ENCODE peak calls at places on chromosomes 6 and 20, in seven cellular contexts. F is mesendoderm, Z is neuronal stem cell, E is trophoblast cell, X is IMR-90, G is mesenchymal stem cell, R is H1. Y is an unnamed sample. For H3K79me1, the result is how much of the 10 kb centered on the place peaks cover.

GRCh38 chr6:158383057-158383456 is 70.8 kb downstream of the TULP4 start:
- DNase-seq in F (no peak), Z (no peak), E (no peak), X (no peak), G (no peak), R (no peak), Y (no peak)

GRCh38 chr6:167113935-167114910 is 8.7 kb upstream of the CCR6 start:
- DNase-seq in F (no peak), Z (no peak), E (no peak), X (no peak), G (no peak), R (no peak), Y (no peak)

GRCh38 chr20:25211273-25211672 is 15.8 kb downstream of the ENTPD6 start:
- DNase-seq in F (no peak), Z (no peak), E (no peak), X (no peak), G (no peak), R (no peak), Y (no peak)

GRCh38 chr20:9514461-9515210 is at the start of gene LAMP5:
- DNase-seq in F (peak), Z (peak), E (no peak), X (peak), G (peak), R (no peak), Y (peak)

GRCh38 chr6:170236131-170236851 is 54.6 kb downstream of the DLL1 start:
- DNase-seq in F (no peak), Z (no peak), E (no peak), X (no peak), G (no peak), R (no peak), Y (no peak)

GRCh38 chr20:48298851-48299484 is 513.7 kb upstream of the SULF2 start:
- DNase-seq in F (peak), Z (no peak), E (no peak), X (peak), G (peak), R (no peak), Y (no peak)

GRCh38 chr20:1824834-1825233 is 70.4 kb upstream of the SIRPA start:
- DNase-seq in F (peak), Z (no peak), E (no peak), X (no peak), G (no peak), R (no peak), Y (no peak)

GRCh38 chr6:118632359-118632758 is 19.0 kb downstream of the CEP85L start:
- DNase-seq in F (no peak), Z (no peak), E (no peak), X (no peak), G (no peak), R (no peak), Y (no peak)

GRCh38 chr6:89895273-89895874 is 1.1 kb downstream of the GJA10 start:
- DNase-seq in F (peak), Z (peak), E (peak), X (peak), G (peak), R (no peak), Y (peak)

GRCh38 chr6:90131614-90132423 is 164.8 kb downstream of the BACH2 start:
- DNase-seq in F (no peak), Z (no peak), E (peak), X (peak), G (peak), R (no peak), Y (no peak)

GRCh38 chr20:461254-462198 is 807 bp downstream of the TBC1D20 start:
- DNase-seq in F (peak), Z (peak), E (peak), X (peak), G (peak), R (no peak), Y (peak)

GRCh38 chr6:154425034-154425433 is 68.4 kb upstream of the IPCEF1 start:
- DNase-seq in F (no peak), Z (no peak), E (peak), X (no peak), G (no peak), R (no peak), Y (no peak)

GRCh38 chr6:22828179-22829062 is 259.1 kb downstream of the HDGFL1 start:
- DNase-seq in F (peak), Z (peak), E (peak), X (peak), G (peak), R (no peak), Y (peak)

GRCh38 chr6:115972679-115973078 is 88.0 kb downstream of the FRK start:
- DNase-seq in F (no peak), Z (no peak), E (no peak), X (no peak), G (no peak), R (no peak), Y (no peak)

GRCh38 chr6:93787841-93788240 is 368.5 kb upstream of the EPHA7 start:
- DNase-seq in F (peak), Z (no peak), E (no peak), X (no peak), G (peak), R (no peak), Y (no peak)

GRCh38 chr6:70663881-70664466 is 3.7 kb upstream of the SMAP1 start:
- DNase-seq in F (no peak), Z (no peak), E (no peak), X (no peak), G (no peak), R (no peak), Y (no peak)

GRCh38 chr20:58447733-58448391 is 58.8 kb downstream of the VAPB start:
- DNase-seq in F (peak), Z (peak), E (peak), X (peak), G (peak), R (no peak), Y (peak)

GRCh38 chr20:12835999-12836398 is 172.8 kb upstream of the SPTLC3 start:
- DNase-seq in F (peak), Z (no peak), E (peak), X (no peak), G (peak), R (peak), Y (no peak)

GRCh38 chr6:34791842-34792604 is at the start of gene BLTP3A:
- DNase-seq in F (peak), Z (peak), E (peak), X (peak), G (peak), R (peak), Y (peak)

GRCh38 chr6:126337323-126337722 is 2.6 kb upstream of the CENPW start:
- DNase-seq in F (no peak), Z (no peak), E (peak), X (peak), G (peak), R (no peak), Y (no peak)

GRCh38 chr20:4748847-4749246 is 27.1 kb downstream of the PRND start:
- DNase-seq in F (peak), Z (no peak), E (no peak), X (no peak), G (no peak), R (no peak), Y (no peak)

GRCh38 chr6:7433211-7433610 is 43.6 kb downstream of the RIOK1 start:
- DNase-seq in F (no peak), Z (no peak), E (peak), X (no peak), G (no peak), R (no peak), Y (no peak)

GRCh38 chr6:133503330-133503729 is 262.2 kb downstream of the EYA4 start:
- DNase-seq in F (no peak), Z (no peak), E (peak), X (no peak), G (peak), R (no peak), Y (no peak)

GRCh38 chr6:31946370-31946885 is 533 bp downstream of the CFB start:
- DNase-seq in F (no peak), Z (no peak), E (no peak), X (no peak), G (no peak), R (no peak), Y (no peak)

GRCh38 chr20:3687655-3688054 is 5.8 kb upstream of the ADAM33 start:
- DNase-seq in F (peak), Z (no peak), E (peak), X (peak), G (peak), R (no peak), Y (no peak)

GRCh38 chr6:5490495-5491069 is 229.3 kb downstream of the FARS2 start:
- DNase-seq in F (no peak), Z (no peak), E (no peak), X (no peak), G (no peak), R (no peak), Y (no peak)

GRCh38 chr6:119880840-119881239 is 531.3 kb upstream of the MAN1A1 start:
- DNase-seq in F (no peak), Z (no peak), E (no peak), X (no peak), G (no peak), R (no peak), Y (no peak)

GRCh38 chr6:98980814-98981213 is 33.1 kb upstream of the FBXL4 start:
- DNase-seq in F (peak), Z (no peak), E (no peak), X (no peak), G (no peak), R (peak), Y (peak)

GRCh38 chr6:146984251-146984924 is 219.8 kb upstream of the STXBP5 start:
- DNase-seq in F (peak), Z (no peak), E (peak), X (peak), G (peak), R (no peak), Y (no peak)

GRCh38 chr6:34462561-34462971 is 3.3 kb upstream of the PACSIN1 start:
- DNase-seq in F (peak), Z (no peak), E (peak), X (no peak), G (peak), R (peak), Y (peak)

GRCh38 chr20:61042501-61043385 is 209.3 kb upstream of the CDH4 start:
- DNase-seq in F (no peak), Z (no peak), E (no peak), X (peak), G (no peak), R (no peak), Y (no peak)

GRCh38 chr20:59643616-59644061 is 39.3 kb downstream of the PHACTR3 start:
- DNase-seq in F (no peak), Z (no peak), E (no peak), X (no peak), G (no peak), R (no peak), Y (no peak)

GRCh38 chr6:116648161-116648560 is 20.4 kb downstream of the ZUP1 start:
- DNase-seq in F (no peak), Z (no peak), E (no peak), X (peak), G (peak), R (no peak), Y (no peak)

GRCh38 chr20:48384147-48384818 is 443.5 kb downstream of the PREX1 start:
- DNase-seq in F (peak), Z (no peak), E (no peak), X (no peak), G (no peak), R (no peak), Y (peak)

GRCh38 chr6:17601389-17601703 is 1.2 kb downstream of the FAM8A1 start:
- DNase-seq in F (no peak), Z (no peak), E (peak), X (peak), G (no peak), R (no peak), Y (no peak)

GRCh38 chr6:31041372-31041974 is 31.2 kb downstream of the MUC22 start:
- DNase-seq in F (no peak), Z (no peak), E (no peak), X (no peak), G (no peak), R (no peak), Y (no peak)

GRCh38 chr6:4653141-4653540 is 123.1 kb upstream of the CDYL start:
- DNase-seq in F (no peak), Z (no peak), E (no peak), X (no peak), G (no peak), R (no peak), Y (no peak)

GRCh38 chr6:101539510-101540245 is 146.2 kb downstream of the GRIK2 start:
- DNase-seq in F (no peak), Z (no peak), E (peak), X (peak), G (peak), R (no peak), Y (no peak)

GRCh38 chr6:132300323-132300949 is 100.8 kb downstream of the MOXD1 start:
- DNase-seq in F (peak), Z (no peak), E (peak), X (peak), G (peak), R (no peak), Y (peak)
- H3K79me1 ChIP-seq in F (under half), Z (under half), E (under half), X (under half), G (under half), R (under half), Y (under half)

GRCh38 chr6:35879151-35879550 is 41.7 kb downstream of the SRPK1 start:
- DNase-seq in F (no peak), Z (no peak), E (no peak), X (no peak), G (no peak), R (no peak), Y (no peak)
- H3K79me1 ChIP-seq in F (under half), Z (under half), E (under half), X (under half), G (under half), R (under half), Y (under half)

DNA sequence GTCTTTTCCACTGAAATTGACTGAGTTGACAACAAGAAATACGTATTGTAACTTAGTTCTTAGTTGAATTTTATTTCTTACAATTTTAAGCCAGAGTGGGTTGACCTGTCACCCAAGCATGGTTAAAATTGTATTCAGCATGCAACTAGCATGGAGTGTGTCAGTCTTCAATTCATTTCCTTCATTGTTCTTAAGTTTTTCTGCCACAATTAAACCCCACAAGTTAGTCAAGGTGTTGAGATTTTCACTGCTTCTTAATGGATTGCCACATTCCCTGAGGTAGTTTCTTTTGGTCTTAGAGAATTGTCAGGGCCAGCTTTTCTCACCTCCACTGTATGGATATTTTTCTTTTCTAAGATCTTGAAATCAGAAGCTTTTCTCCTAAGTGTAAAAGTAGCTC is 2.1 kb downstream of the PTPN1 start:
- DNase-seq in F (peak), Z (no peak), E (no peak), X (no peak), G (no peak), R (no peak), Y (no peak)
- H3K79me1 ChIP-seq in F (under half), Z (under half), E (under half), X (under half), G (under half), R (under half), Y (under half)

GRCh38 chr6:37580164-37580955 is 80.7 kb upstream of the CCDC167 start:
- DNase-seq in F (no peak), Z (no peak), E (peak), X (no peak), G (no peak), R (no peak), Y (no peak)

GRCh38 chr6:37582309-37582708 is 82.6 kb upstream of the CCDC167 start:
- DNase-seq in F (peak), Z (no peak), E (no peak), X (no peak), G (no peak), R (no peak), Y (no peak)

GRCh38 chr6:37576336-37576737 is 76.6 kb upstream of the CCDC167 start:
- DNase-seq in F (peak), Z (no peak), E (peak), X (peak), G (peak), R (no peak), Y (no peak)

GRCh38 chr6:37578104-37578503 is 78.4 kb upstream of the CCDC167 start:
- DNase-seq in F (no peak), Z (no peak), E (peak), X (no peak), G (no peak), R (no peak), Y (no peak)

GRCh38 chr6:37579444-37580067 is 79.9 kb upstream of the CCDC167 start:
- DNase-seq in F (no peak), Z (no peak), E (no peak), X (no peak), G (no peak), R (no peak), Y (no peak)
- H3K79me1 ChIP-seq in F (under half), Z (under half), E (under half), X (under half), G (under half), R (under half), Y (under half)

GRCh38 chr20:56409521-56409920 is 2.5 kb upstream of the CASS4 start:
- DNase-seq in F (no peak), Z (no peak), E (no peak), X (peak), G (peak), R (no peak), Y (no peak)
- H3K79me1 ChIP-seq in F (under half), Z (under half), E (under half), X (under half), G (under half), R (under half), Y (under half)

GRCh38 chr6:156943167-156943566 is 166.0 kb downstream of the ARID1B start:
- DNase-seq in F (no peak), Z (no peak), E (no peak), X (no peak), G (no peak), R (no peak), Y (no peak)
- H3K79me1 ChIP-seq in F (under half), Z (under half), E (under half), X (under half), G (under half), R (under half), Y (under half)

DNA sequence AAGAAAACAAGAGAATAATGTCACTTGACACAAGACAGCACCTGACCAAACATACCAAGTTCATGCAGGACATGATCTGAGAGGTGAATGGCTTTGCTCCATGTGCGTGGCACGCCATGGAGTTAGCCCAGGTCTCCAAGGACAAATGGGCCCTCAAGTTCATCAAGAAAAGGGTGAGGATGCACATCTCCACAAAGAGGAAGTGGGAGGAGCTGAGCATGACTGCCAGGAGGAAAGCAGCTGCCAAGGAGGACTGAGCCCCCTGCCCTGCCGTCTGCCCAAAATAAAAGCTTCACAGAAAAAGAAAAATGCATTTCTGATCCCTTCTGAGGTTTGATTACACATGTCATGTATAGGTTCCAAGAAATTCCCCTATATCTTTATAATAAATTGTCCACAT is 82.0 kb upstream of the TSHZ2 start:
- DNase-seq in F (no peak), Z (no peak), E (no peak), X (no peak), G (no peak), R (no peak), Y (no peak)
- H3K79me1 ChIP-seq in F (under half), Z (under half), E (under half), X (under half), G (under half), R (under half), Y (under half)

GRCh38 chr6:47307362-47308222 is 2.1 kb downstream of the TNFRSF21 start:
- DNase-seq in F (no peak), Z (no peak), E (no peak), X (no peak), G (no peak), R (no peak), Y (no peak)
- H3K79me1 ChIP-seq in F (under half), Z (under half), E (under half), X (under half), G (under half), R (under half), Y (under half)